ENCODE peak calls at places on chromosomes 5 and 9, in six cellular contexts. L is stomach, W is HCT116, C is tibial nerve, E is IMR-90, I is NB4. M is an unnamed sample.

GRCh38 chr9:37753489-37754190 is at the start of gene TRMT10B:
- DNase-seq in L (peak; percentile 62), W (peak; percentile 39), C (peak; percentile 23), E (peak; percentile 64), I (peak; percentile 79), M (peak; percentile 79)

GRCh38 chr5:171463844-171464191 is 44.4 kb downstream of the FGF18 start:
- DNase-seq in L (no peak), W (no peak), C (no peak), E (no peak), I (no peak), M (no peak)

GRCh38 chr9:86948153-86948929 is 1.0 kb upstream of the GAS1 start:
- DNase-seq in L (peak; percentile 79), W (peak; percentile 47), C (peak; percentile 63), E (peak; percentile 82), I (peak; percentile 78), M (peak; percentile 58)

GRCh38 chr5:1368236-1368635 is 23.3 kb upstream of the CLPTM1L start:
- DNase-seq in L (no peak), W (no peak), C (no peak), E (no peak), I (no peak), M (no peak)

GRCh38 chr9:118940477-118940876 is 428.8 kb downstream of the BRINP1 start:
- DNase-seq in L (no peak), W (no peak), C (no peak), E (no peak), I (no peak), M (no peak)

GRCh38 chr9:93652604-93653592 is 76.5 kb downstream of the PHF2 start:
- DNase-seq in L (no peak), W (no peak), C (no peak), E (no peak), I (no peak), M (no peak)

GRCh38 chr5:15499528-15500325 is at the start of gene FBXL7:
- DNase-seq in L (peak; percentile 37), W (no peak), C (peak; percentile 67), E (peak; percentile 75), I (no peak), M (no peak)

GRCh38 chr5:179623906-179624741 is 653 bp upstream of the HNRNPH1 start:
- DNase-seq in L (no peak), W (no peak), C (no peak), E (peak; percentile 85), I (peak; percentile 92), M (peak; percentile 76)

GRCh38 chr9:79623799-79624721 is 52.3 kb downstream of the TLE4 start:
- DNase-seq in L (no peak), W (no peak), C (no peak), E (no peak), I (peak; percentile 93), M (no peak)

GRCh38 chr5:15203376-15203775 is 296.6 kb upstream of the FBXL7 start:
- DNase-seq in L (no peak), W (no peak), C (no peak), E (peak; percentile 34), I (no peak), M (no peak)

GRCh38 chr9:27634879-27635278 is 61.6 kb upstream of the C9orf72 start:
- DNase-seq in L (no peak), W (no peak), C (no peak), E (no peak), I (peak; percentile 63), M (no peak)

GRCh38 chr9:129761901-129762359 is 9.1 kb upstream of the PTGES start:
- DNase-seq in L (no peak), W (no peak), C (no peak), E (peak; percentile 83), I (no peak), M (no peak)

GRCh38 chr5:156497816-156498215 is 170.9 kb downstream of the SGCD start:
- DNase-seq in L (no peak), W (no peak), C (no peak), E (peak; percentile 74), I (no peak), M (no peak)

GRCh38 chr9:86020731-86021130 is 78.6 kb downstream of the GOLM1 start:
- DNase-seq in L (no peak), W (no peak), C (no peak), E (no peak), I (no peak), M (no peak)

GRCh38 chr9:104075801-104076753 is 18.0 kb upstream of the SMC2 start:
- DNase-seq in L (no peak), W (no peak), C (no peak), E (peak; percentile 66), I (peak; percentile 20), M (peak; percentile 46)

GRCh38 chr9:91905958-91906585 is 44.0 kb downstream of the ROR2 start:
- DNase-seq in L (peak; percentile 45), W (no peak), C (no peak), E (no peak), I (peak; percentile 86), M (peak; percentile 70)

GRCh38 chr9:7284517-7284916 is 515.1 kb downstream of the DMAC1 start:
- DNase-seq in L (no peak), W (no peak), C (no peak), E (no peak), I (no peak), M (no peak)

GRCh38 chr5:16508730-16509531 is 43.3 kb upstream of the ZNF622 start:
- DNase-seq in L (peak; percentile 81), W (peak; percentile 59), C (no peak), E (no peak), I (peak; percentile 77), M (no peak)

GRCh38 chr9:109118802-109119438 is 827 bp downstream of the TMEM245 start:
- DNase-seq in L (no peak), W (no peak), C (no peak), E (peak; percentile 15), I (peak; percentile 36), M (peak; percentile 77)

GRCh38 chr9:33344145-33344544 is 53.8 kb downstream of the NFX1 start:
- DNase-seq in L (no peak), W (no peak), C (no peak), E (no peak), I (no peak), M (no peak)

GRCh38 chr9:137280478-137281344 is 3.2 kb downstream of the TOR4A start:
- DNase-seq in L (no peak), W (no peak), C (no peak), E (no peak), I (peak; percentile 55), M (peak; percentile 41)

GRCh38 chr9:138076650-138077009 is 199.0 kb downstream of the CACNA1B start:
- DNase-seq in L (no peak), W (no peak), C (no peak), E (no peak), I (no peak), M (no peak)

GRCh38 chr9:7788772-7789171 is 10.8 kb downstream of the DMAC1 start:
- DNase-seq in L (no peak), W (no peak), C (no peak), E (no peak), I (no peak), M (no peak)

GRCh38 chr5:68200288-68200687 is 15.3 kb upstream of the PIK3R1 start:
- DNase-seq in L (no peak), W (no peak), C (no peak), E (no peak), I (no peak), M (no peak)

GRCh38 chr9:14652729-14653377 is 40.4 kb downstream of the ZDHHC21 start:
- DNase-seq in L (no peak), W (no peak), C (no peak), E (peak; percentile 24), I (peak; percentile 26), M (peak; percentile 35)

GRCh38 chr5:61974680-61975079 is 331.3 kb upstream of the KIF2A start:
- DNase-seq in L (no peak), W (no peak), C (no peak), E (no peak), I (no peak), M (no peak)

GRCh38 chr5:168425997-168426863 is 60.0 kb upstream of the RARS1 start:
- DNase-seq in L (no peak), W (no peak), C (no peak), E (no peak), I (no peak), M (no peak)

GRCh38 chr5:72121753-72122445 is 14.6 kb downstream of the MAP1B start:
- DNase-seq in L (no peak), W (no peak), C (no peak), E (no peak), I (no peak), M (no peak)

GRCh38 chr5:36876965-36877666 is 547 bp downstream of the NIPBL start:
- DNase-seq in L (peak; percentile 76), W (peak; percentile 23), C (peak; percentile 24), E (peak; percentile 56), I (peak; percentile 79), M (peak; percentile 81)
- TF ChIP-seq POLR2A in L (no peak), W (no peak), C (no peak), E (no peak), I (no peak), M (no peak)

GRCh38 chr5:73197637-73198257 is 24.8 kb downstream of the TMEM174 start:
- DNase-seq in L (no peak), W (no peak), C (no peak), E (no peak), I (no peak), M (no peak)
- TF ChIP-seq POLR2A in L (no peak), W (no peak), C (no peak), E (no peak), I (no peak), M (no peak)

GRCh38 chr9:127122176-127123151 is at the start of gene ANGPTL2:
- DNase-seq in L (peak; percentile 73), W (no peak), C (peak; percentile 80), E (peak; percentile 95), I (peak; percentile 88), M (no peak)
- TF ChIP-seq POLR2A in L (no peak), W (no peak), C (peak; percentile 70), E (peak; percentile 94), I (no peak), M (no peak)

GRCh38 chr9:127715443-127716337 is at the start of the genes PTRH1 and TTC16:
- DNase-seq in L (peak; percentile 97), W (peak; percentile 93), C (peak; percentile 96), E (peak; percentile 93), I (peak; percentile 96), M (peak; percentile 99)
- TF ChIP-seq POLR2A in L (no peak), W (peak; percentile 42), C (peak; percentile 58), E (peak; percentile 43), I (no peak), M (peak; percentile 43)

GRCh38 chr9:75088646-75089368 is 493 bp downstream of the OSTF1 start:
- DNase-seq in L (peak; percentile 84), W (no peak), C (no peak), E (peak; percentile 68), I (peak; percentile 78), M (peak; percentile 66)
- TF ChIP-seq POLR2A in L (no peak), W (no peak), C (no peak), E (no peak), I (no peak), M (no peak)

M was measured in erythroblast.